ENCODE peak calls at places on chromosomes 3 and 15, in six cellular contexts. One of them, this sample, is unnamed.
A peak's percentile ranks its signal among the peaks of the same experiment; 100 is the strongest.

GRCh38 chr3:192892981-192893827 is 24.5 kb downstream of the MB21D2 start:
- DNase-seq in HepG2: no peak
- DNase-seq in sigmoid colon: peak; percentile 78
- DNase-seq in breast epithelium: no peak
- DNase-seq in K562: no peak
- DNase-seq in spleen: no peak
- DNase-seq in this sample: peak; percentile 68

GRCh38 chr3:154228561-154229216 is 95.6 kb downstream of the DHX36 start:
- DNase-seq in HepG2: no peak
- DNase-seq in spleen: no peak
- DNase-seq in sigmoid colon: no peak
- DNase-seq in breast epithelium: no peak
- DNase-seq in K562: no peak
- DNase-seq in this sample: no peak

GRCh38 chr15:62485170-62485720 is 320.2 kb upstream of the C2CD4B start:
- DNase-seq in sigmoid colon: no peak
- DNase-seq in K562: no peak
- DNase-seq in HepG2: peak; percentile 42
- DNase-seq in breast epithelium: no peak
- DNase-seq in spleen: no peak
- DNase-seq in this sample: no peak

GRCh38 chr3:54951405-54951804 is 23.5 kb upstream of the LRTM1 start:
- DNase-seq in HepG2: peak; percentile 3
- DNase-seq in spleen: no peak
- DNase-seq in sigmoid colon: peak; percentile 90
- DNase-seq in breast epithelium: peak; percentile 54
- DNase-seq in K562: peak; percentile 25
- DNase-seq in this sample: peak; percentile 84

GRCh38 chr3:25045291-25045690 is 382.8 kb upstream of the RARB start:
- DNase-seq in sigmoid colon: no peak
- DNase-seq in breast epithelium: no peak
- DNase-seq in K562: no peak
- DNase-seq in HepG2: no peak
- DNase-seq in spleen: no peak
- DNase-seq in this sample: no peak

GRCh38 chr3:120838441-120839091 is 69.4 kb upstream of the STXBP5L start:
- DNase-seq in K562: no peak
- DNase-seq in spleen: no peak
- DNase-seq in breast epithelium: no peak
- DNase-seq in HepG2: no peak
- DNase-seq in sigmoid colon: no peak
- DNase-seq in this sample: no peak

GRCh38 chr3:78086150-78086549 is 1046.3 kb downstream of the ROBO2 start:
- DNase-seq in spleen: no peak
- DNase-seq in breast epithelium: no peak
- DNase-seq in sigmoid colon: no peak
- DNase-seq in K562: no peak
- DNase-seq in HepG2: no peak
- DNase-seq in this sample: no peak

GRCh38 chr15:66269326-66270090 is 16.0 kb upstream of the MEGF11 start:
- DNase-seq in breast epithelium: no peak
- DNase-seq in K562: peak; percentile 81
- DNase-seq in spleen: no peak
- DNase-seq in HepG2: no peak
- DNase-seq in sigmoid colon: no peak
- DNase-seq in this sample: no peak

GRCh38 chr3:39601241-39601640 is 133.8 kb downstream of the MOBP start:
- DNase-seq in HepG2: no peak
- DNase-seq in K562: no peak
- DNase-seq in sigmoid colon: no peak
- DNase-seq in spleen: no peak
- DNase-seq in breast epithelium: no peak
- DNase-seq in this sample: no peak

GRCh38 chr3:16402451-16402850 is 111.0 kb downstream of the RFTN1 start:
- DNase-seq in sigmoid colon: no peak
- DNase-seq in spleen: no peak
- DNase-seq in K562: no peak
- DNase-seq in HepG2: no peak
- DNase-seq in breast epithelium: no peak
- DNase-seq in this sample: no peak

GRCh38 chr3:16398542-16399126 is 114.9 kb downstream of the RFTN1 start:
- DNase-seq in sigmoid colon: no peak
- DNase-seq in HepG2: no peak
- DNase-seq in spleen: no peak
- DNase-seq in breast epithelium: no peak
- DNase-seq in K562: no peak
- DNase-seq in this sample: no peak

GRCh38 chr3:16401273-16401672 is 112.2 kb downstream of the RFTN1 start:
- DNase-seq in breast epithelium: no peak
- DNase-seq in HepG2: no peak
- DNase-seq in K562: no peak
- DNase-seq in spleen: no peak
- DNase-seq in sigmoid colon: no peak
- DNase-seq in this sample: no peak

GRCh38 chr3:16400143-16400935 is 113.2 kb downstream of the RFTN1 start:
- DNase-seq in sigmoid colon: no peak
- DNase-seq in K562: no peak
- DNase-seq in spleen: no peak
- DNase-seq in breast epithelium: no peak
- DNase-seq in HepG2: no peak
- DNase-seq in this sample: no peak

DNA sequence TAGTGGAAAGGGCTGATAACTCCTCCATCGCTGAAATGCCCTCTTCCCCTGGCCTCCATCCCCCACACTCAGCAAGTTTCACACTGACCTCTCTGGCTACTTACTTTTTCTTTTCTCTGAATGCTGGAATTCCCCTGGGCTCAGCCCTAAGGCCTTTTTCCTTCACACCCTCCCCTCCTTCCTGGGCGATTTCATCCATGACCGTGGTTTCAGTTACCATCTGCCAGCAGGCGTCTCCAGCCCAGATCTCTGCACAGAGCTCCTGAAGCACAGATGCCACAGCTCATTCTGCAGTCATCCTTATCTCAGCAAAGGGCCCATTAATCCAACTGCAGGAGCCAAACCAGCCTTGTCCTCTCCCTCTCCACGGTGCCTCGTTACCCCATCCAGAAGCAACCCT is 114.0 kb downstream of the RFTN1 start:
- DNase-seq in spleen: no peak
- DNase-seq in sigmoid colon: no peak
- DNase-seq in HepG2: no peak
- DNase-seq in K562: no peak
- DNase-seq in breast epithelium: no peak
- DNase-seq in this sample: no peak
- TF ChIP-seq POLR2AphosphoS5 in spleen: peak; percentile 63
- TF ChIP-seq POLR2AphosphoS5 in sigmoid colon: no peak
- TF ChIP-seq POLR2AphosphoS5 in HepG2: no peak
- TF ChIP-seq POLR2AphosphoS5 in K562: no peak
- TF ChIP-seq POLR2AphosphoS5 in breast epithelium: no peak
- TF ChIP-seq POLR2AphosphoS5 in this sample: no peak

DNA sequence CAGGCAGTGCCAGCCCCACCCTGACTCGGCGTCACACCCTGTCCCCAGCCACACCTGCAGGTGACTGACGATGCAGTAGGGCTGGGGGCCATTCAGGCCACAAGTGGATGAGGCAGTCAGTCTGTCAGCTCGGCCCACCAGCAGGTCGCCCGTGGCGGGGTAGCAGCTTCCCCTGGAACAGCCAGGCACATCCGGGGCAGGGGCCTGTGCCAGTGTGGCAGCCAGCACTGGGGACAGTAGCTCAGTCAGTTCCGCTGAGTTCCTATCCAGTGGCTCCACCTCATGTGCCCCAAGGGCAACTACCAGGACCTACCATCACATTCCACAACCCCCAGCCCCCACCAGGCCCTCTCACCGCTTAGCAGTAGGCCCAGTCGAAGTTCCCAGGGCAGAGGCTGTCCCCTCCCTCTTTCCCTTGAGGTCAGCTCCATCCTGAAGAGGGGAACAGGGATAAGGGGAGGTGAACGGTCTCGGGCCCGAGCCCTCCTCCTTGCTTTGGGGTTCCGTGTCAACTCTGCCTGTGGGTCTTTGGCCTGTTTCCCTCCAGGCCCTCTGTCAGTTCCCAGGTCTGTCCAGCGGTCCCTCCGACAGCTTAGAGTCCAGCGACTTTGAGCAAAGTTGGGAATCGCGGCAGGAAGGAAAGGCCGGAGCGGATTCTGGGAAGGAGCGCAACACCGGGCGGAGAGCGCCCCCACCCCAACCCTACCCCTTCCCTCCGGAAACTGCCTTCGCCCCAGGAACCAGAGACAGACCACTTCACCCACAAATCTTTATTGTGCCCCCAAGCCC is at the start of gene LAMB2:
- DNase-seq in K562: peak; percentile 71
- DNase-seq in HepG2: peak; percentile 79
- DNase-seq in spleen: peak; percentile 85
- DNase-seq in breast epithelium: peak; percentile 72
- DNase-seq in sigmoid colon: peak; percentile 89
- DNase-seq in this sample: peak; percentile 88
- H3K27ac ChIP-seq in K562: peak within 1 kb of the TSS; percentile 77
- H3K27ac ChIP-seq in HepG2: peak within 1 kb of the TSS; percentile 80
- H3K27ac ChIP-seq in spleen: peak within 1 kb of the TSS; percentile 88
- H3K27ac ChIP-seq in breast epithelium: peak within 1 kb of the TSS; percentile 91
- H3K27ac ChIP-seq in sigmoid colon: peak within 1 kb of the TSS; percentile 87
- H3K27ac ChIP-seq in this sample: peak within 1 kb of the TSS; percentile 87

DNA sequence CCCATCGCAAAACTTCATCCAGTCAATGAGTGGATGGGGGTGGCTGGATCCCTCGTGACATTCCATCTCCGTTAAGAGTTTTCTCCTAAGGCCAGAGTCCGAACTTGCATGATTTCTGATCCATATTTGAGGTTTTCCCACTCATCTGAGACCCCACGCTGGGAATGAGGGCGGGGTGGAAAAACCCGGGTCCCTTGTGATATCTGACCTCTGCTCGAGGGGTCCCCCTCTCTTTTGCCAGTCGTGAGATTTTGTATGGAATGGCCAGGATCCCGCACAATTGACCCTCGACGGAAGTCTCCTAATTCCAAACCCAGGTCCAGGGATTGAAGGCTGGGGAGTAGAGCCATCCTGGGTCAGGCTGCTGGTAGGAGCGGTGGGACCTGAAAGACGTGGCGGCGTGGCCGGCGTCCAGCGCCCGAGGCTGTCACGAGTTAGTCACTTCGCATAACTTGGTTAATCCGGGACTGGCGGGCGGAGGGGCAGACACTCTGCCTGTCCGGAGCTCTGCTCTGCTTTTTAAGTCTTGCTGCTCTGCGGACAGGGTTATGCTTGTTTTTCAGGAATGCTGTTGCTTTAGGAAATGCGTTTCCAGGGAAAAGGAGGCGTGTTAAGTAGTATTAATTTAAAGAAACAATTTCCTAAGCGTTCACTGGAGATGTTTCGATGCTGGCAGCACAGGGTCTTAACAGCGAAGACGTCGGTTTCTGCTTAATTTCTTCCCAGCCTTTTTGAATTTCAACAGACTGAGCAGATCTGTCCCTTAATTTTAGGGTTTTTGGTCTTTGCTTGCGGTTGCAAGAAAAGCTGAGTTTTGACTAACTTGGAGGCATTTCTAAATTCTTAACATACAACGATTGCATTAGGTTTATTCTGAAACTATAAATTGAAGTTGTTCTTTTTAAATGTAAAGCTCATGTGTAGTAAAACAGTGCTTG is 69.7 kb upstream of the LRRFIP2 start:
- DNase-seq in spleen: peak; percentile 90
- DNase-seq in HepG2: peak; percentile 54
- DNase-seq in breast epithelium: peak; percentile 94
- DNase-seq in sigmoid colon: peak; percentile 92
- DNase-seq in K562: peak; percentile 77
- DNase-seq in this sample: peak; percentile 95
- TF ChIP-seq POLR2A in spleen: no peak
- TF ChIP-seq POLR2A in HepG2: peak; percentile 25
- TF ChIP-seq POLR2A in breast epithelium: peak; percentile 34
- TF ChIP-seq POLR2A in sigmoid colon: no peak
- TF ChIP-seq POLR2A in K562: no peak
- TF ChIP-seq POLR2A in this sample: peak; percentile 40

GRCh38 chr3:187808466-187809291 is 63.4 kb upstream of the BCL6 start:
- DNase-seq in spleen: no peak
- DNase-seq in breast epithelium: peak; percentile 72
- DNase-seq in K562: no peak
- DNase-seq in HepG2: peak; percentile 82
- DNase-seq in sigmoid colon: no peak
- DNase-seq in this sample: no peak
- TF ChIP-seq POLR2AphosphoS5 in spleen: no peak
- TF ChIP-seq POLR2AphosphoS5 in breast epithelium: peak; percentile 69
- TF ChIP-seq POLR2AphosphoS5 in K562: no peak
- TF ChIP-seq POLR2AphosphoS5 in HepG2: no peak
- TF ChIP-seq POLR2AphosphoS5 in sigmoid colon: no peak
- TF ChIP-seq POLR2AphosphoS5 in this sample: peak; percentile 49

DNA sequence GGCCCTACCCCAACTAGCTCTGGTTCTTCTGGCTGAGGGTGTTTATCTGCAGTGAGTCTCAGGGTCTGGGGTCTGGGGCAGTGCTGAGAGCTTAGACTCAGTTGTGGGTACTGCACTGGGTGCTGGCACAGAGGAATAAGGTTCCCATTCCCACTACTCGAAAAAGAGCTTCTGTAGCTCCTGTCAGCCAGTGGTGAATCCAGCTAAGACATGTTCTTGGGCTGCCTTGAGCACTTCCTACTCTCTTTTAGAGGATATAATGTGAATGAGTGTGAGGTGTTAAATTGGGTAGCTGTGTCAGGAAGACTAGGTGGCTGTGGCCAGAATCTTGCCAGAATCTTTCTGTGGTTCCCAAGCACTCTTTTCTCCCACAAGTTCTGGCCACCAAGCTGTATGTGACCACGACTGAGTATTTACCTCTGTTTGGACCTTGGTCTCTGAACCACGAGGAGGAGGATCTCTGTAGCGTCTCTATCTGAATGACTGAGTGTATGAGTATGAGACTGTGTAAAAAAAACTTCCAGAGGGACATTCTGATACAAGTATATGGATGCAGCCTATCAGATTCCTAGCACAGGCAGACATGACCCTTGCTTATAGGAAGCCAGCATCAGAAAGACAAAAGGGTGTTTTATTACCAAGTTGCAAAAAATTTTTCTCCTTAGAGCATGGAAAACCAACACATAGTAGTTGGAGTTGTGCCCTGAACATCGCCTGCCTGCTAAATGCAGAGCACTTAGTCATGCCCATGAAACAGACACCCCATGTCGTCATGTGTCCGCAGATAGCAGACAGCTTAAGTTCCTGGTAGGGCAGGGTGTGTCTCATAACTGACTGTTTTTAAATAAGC is 30.6 kb downstream of the DAG1 start:
- DNase-seq in spleen: no peak
- DNase-seq in K562: peak; percentile 67
- DNase-seq in breast epithelium: no peak
- DNase-seq in sigmoid colon: peak; percentile 89
- DNase-seq in HepG2: peak; percentile 89
- DNase-seq in this sample: peak; percentile 75
- H3K27ac ChIP-seq in spleen: no peak overlapping the region
- H3K27ac ChIP-seq in K562: peak overlapping the region; percentile 98
- H3K27ac ChIP-seq in breast epithelium: peak overlapping the region; percentile 81
- H3K27ac ChIP-seq in sigmoid colon: peak overlapping the region; percentile 64
- H3K27ac ChIP-seq in HepG2: peak overlapping the region; percentile 84
- H3K27ac ChIP-seq in this sample: peak overlapping the region; percentile 87

GRCh38 chr3:67000006-67000405 is 1.9 kb downstream of the KBTBD8 start:
- DNase-seq in HepG2: no peak
- DNase-seq in spleen: no peak
- DNase-seq in sigmoid colon: no peak
- DNase-seq in breast epithelium: no peak
- DNase-seq in K562: no peak
- DNase-seq in this sample: no peak
- TF ChIP-seq POLR2A in HepG2: no peak
- TF ChIP-seq POLR2A in spleen: no peak
- TF ChIP-seq POLR2A in sigmoid colon: no peak
- TF ChIP-seq POLR2A in breast epithelium: no peak
- TF ChIP-seq POLR2A in K562: no peak
- TF ChIP-seq POLR2A in this sample: no peak

GRCh38 chr3:142046320-142047020 is 102.9 kb downstream of the TFDP2 start:
- DNase-seq in sigmoid colon: no peak
- DNase-seq in breast epithelium: no peak
- DNase-seq in spleen: no peak
- DNase-seq in K562: peak; percentile 89
- DNase-seq in HepG2: no peak
- DNase-seq in this sample: no peak
- TF ChIP-seq POLR2AphosphoS5 in sigmoid colon: no peak
- TF ChIP-seq POLR2AphosphoS5 in breast epithelium: no peak
- TF ChIP-seq POLR2AphosphoS5 in spleen: no peak
- TF ChIP-seq POLR2AphosphoS5 in K562: peak; percentile 92
- TF ChIP-seq POLR2AphosphoS5 in HepG2: no peak
- TF ChIP-seq POLR2AphosphoS5 in this sample: no peak